ENCODE peak calls at places on chromosomes 3 and 15, in five cellular contexts. Q is HTR-8/SVneo, U is RKO, S is PC-3, O is prostate gland. D is an unnamed sample.
A peak's percentile ranks its signal among the peaks of the same experiment; 100 is the strongest.

GRCh38 chr3:161031134-161031533 is 74.0 kb downstream of the B3GALNT1 start:
- DNase-seq in Q (no peak), U (no peak), S (peak; percentile 52), O (no peak), D (peak; percentile 100)

GRCh38 chr3:160099855-160100254 is 111.2 kb downstream of the IL12A start:
- DNase-seq in Q (no peak), U (no peak), S (no peak), O (no peak), D (no peak)

GRCh38 chr15:57167821-57168395 is 208.4 kb upstream of the CGNL1 start:
- DNase-seq in Q (no peak), U (no peak), S (no peak), O (no peak), D (peak; percentile 14)

GRCh38 chr3:45642731-45643152 is 46.5 kb upstream of the SACM1L start:
- DNase-seq in Q (no peak), U (no peak), S (no peak), O (no peak), D (no peak)

GRCh38 chr3:37752661-37753055 is 109.0 kb upstream of the CTDSPL start:
- DNase-seq in Q (no peak), U (no peak), S (no peak), O (no peak), D (no peak)

GRCh38 chr3:40079845-40080240 is 229.7 kb upstream of the EIF1B start:
- DNase-seq in Q (no peak), U (no peak), S (peak; percentile 7), O (no peak), D (no peak)

GRCh38 chr15:89226359-89227221 is 5.2 kb upstream of the RLBP1 start:
- DNase-seq in Q (no peak), U (no peak), S (no peak), O (no peak), D (no peak)

GRCh38 chr15:42056934-42057743 is 36.3 kb upstream of the PLA2G4E start:
- DNase-seq in Q (peak; percentile 82), U (peak; percentile 69), S (peak; percentile 99), O (peak; percentile 97), D (peak; percentile 99)

GRCh38 chr3:15319575-15319974 is 12.8 kb downstream of the SH3BP5 start:
- DNase-seq in Q (no peak), U (no peak), S (no peak), O (no peak), D (peak; percentile 89)

GRCh38 chr3:52093751-52094525 is 37.6 kb upstream of the DUSP7 start:
- DNase-seq in Q (peak; percentile 73), U (no peak), S (peak; percentile 33), O (no peak), D (no peak)

GRCh38 chr3:13842226-13842625 is 37.6 kb downstream of the WNT7A start:
- DNase-seq in Q (no peak), U (no peak), S (no peak), O (no peak), D (peak; percentile 91)

GRCh38 chr15:95680693-95681092 is 649.8 kb upstream of the NR2F2 start:
- DNase-seq in Q (no peak), U (no peak), S (no peak), O (no peak), D (no peak)

GRCh38 chr3:187165144-187165543 is 25.8 kb upstream of the RPL39L start:
- DNase-seq in Q (peak; percentile 40), U (peak; percentile 60), S (peak; percentile 82), O (peak; percentile 54), D (peak; percentile 45)

GRCh38 chr3:100703865-100704264 is 5.4 kb upstream of the TFG start:
- DNase-seq in Q (no peak), U (no peak), S (no peak), O (no peak), D (no peak)

GRCh38 chr3:122615303-122615702 is 37.9 kb downstream of the PARP15 start:
- DNase-seq in Q (no peak), U (no peak), S (no peak), O (no peak), D (no peak)

GRCh38 chr3:129087138-129087702 is 26.6 kb downstream of the GP9 start:
- DNase-seq in Q (no peak), U (no peak), S (no peak), O (peak; percentile 72), D (no peak)

GRCh38 chr15:76584868-76585572 is 248.4 kb downstream of the ISL2 start:
- DNase-seq in Q (no peak), U (no peak), S (no peak), O (no peak), D (no peak)

GRCh38 chr3:42600958-42601675 is 631 bp downstream of the NKTR start:
- DNase-seq in Q (peak; percentile 41), U (peak; percentile 90), S (peak; percentile 51), O (peak; percentile 62), D (peak; percentile 24)

GRCh38 chr15:86916671-86917450 is 837.2 kb downstream of the AGBL1 start:
- DNase-seq in Q (no peak), U (no peak), S (no peak), O (peak; percentile 38), D (no peak)

GRCh38 chr3:191783039-191783438 is 322.1 kb downstream of the PYDC2 start:
- DNase-seq in Q (no peak), U (no peak), S (peak; percentile 22), O (no peak), D (no peak)

GRCh38 chr3:168161696-168162095 is 66.0 kb upstream of the GOLIM4 start:
- DNase-seq in Q (no peak), U (no peak), S (no peak), O (no peak), D (no peak)

GRCh38 chr15:100334015-100334414 is 7.8 kb downstream of the ADAMTS17 start:
- DNase-seq in Q (no peak), U (no peak), S (no peak), O (no peak), D (no peak)

GRCh38 chr3:57464801-57465200 is 79.3 kb downstream of the DNAH12 start:
- DNase-seq in Q (peak; percentile 21), U (peak; percentile 17), S (peak; percentile 53), O (no peak), D (no peak)

GRCh38 chr3:105369501-105370371 is 3.0 kb downstream of the ALCAM start:
- DNase-seq in Q (peak; percentile 26), U (peak; percentile 92), S (peak; percentile 81), O (peak; percentile 74), D (no peak)

D was measured in trophoblast cell.